ENCODE peak calls at places on chromosomes 16 and 17, in nine cellular contexts. Q is CD4-positive, CD25-positive, alpha-beta regulatory T cell; S is mammary epithelial cell; O is ovary; X is pancreas; U is heart left ventricle; Z is kidney; J is thoracic aorta; C is MM.1S. M is an unnamed sample.

GRCh38 chr16:50611332-50611934 is 63.2 kb downstream of the NKD1 start:
- DNase-seq in Q (no peak), S (peak; percentile 33), O (no peak), X (no peak), U (no peak), Z (peak; percentile 45), J (no peak), C (no peak), M (no peak)

GRCh38 chr16:87579691-87580090 is 22.6 kb upstream of the JPH3 start:
- DNase-seq in Q (no peak), S (no peak), O (no peak), X (no peak), U (no peak), Z (no peak), J (no peak), C (no peak), M (no peak)

GRCh38 chr17:55609737-55610201 is 98.5 kb upstream of the SMIM36 start:
- DNase-seq in Q (no peak), S (no peak), O (peak; percentile 77), X (no peak), U (no peak), Z (no peak), J (no peak), C (no peak), M (no peak)

GRCh38 chr17:4175921-4176802 is 33.2 kb downstream of the CYB5D2 start:
- DNase-seq in Q (peak; percentile 64), S (no peak), O (no peak), X (peak; percentile 46), U (no peak), Z (peak; percentile 29), J (no peak), C (no peak), M (no peak)

GRCh38 chr17:3961564-3962047 is 2.6 kb downstream of the ATP2A3 start:
- DNase-seq in Q (peak; percentile 69), S (no peak), O (no peak), X (no peak), U (no peak), Z (peak; percentile 73), J (no peak), C (peak; percentile 98), M (no peak)

GRCh38 chr16:80687606-80688005 is 116.8 kb downstream of the CDYL2 start:
- DNase-seq in Q (no peak), S (no peak), O (no peak), X (no peak), U (no peak), Z (no peak), J (no peak), C (no peak), M (no peak)

GRCh38 chr16:72291121-72291520 is 119.2 kb upstream of the PMFBP1 start:
- DNase-seq in Q (no peak), S (no peak), O (no peak), X (no peak), U (no peak), Z (no peak), J (no peak), C (no peak), M (no peak)

GRCh38 chr16:89924298-89924924 is 1.3 kb downstream of the TUBB3 start:
- DNase-seq in Q (peak; percentile 35), S (peak; percentile 19), O (peak; percentile 53), X (peak; percentile 62), U (no peak), Z (no peak), J (no peak), C (no peak), M (no peak)

GRCh38 chr17:72113751-72114150 is 7.1 kb upstream of the SOX9 start:
- DNase-seq in Q (no peak), S (no peak), O (no peak), X (no peak), U (no peak), Z (no peak), J (no peak), C (no peak), M (no peak)

GRCh38 chr16:19478505-19478904 is 43.4 kb downstream of the GDE1 start:
- DNase-seq in Q (no peak), S (no peak), O (no peak), X (no peak), U (no peak), Z (no peak), J (no peak), C (no peak), M (no peak)

GRCh38 chr17:69729937-69730336 is 315.4 kb downstream of the MAP2K6 start:
- DNase-seq in Q (no peak), S (peak; percentile 92), O (no peak), X (no peak), U (no peak), Z (no peak), J (no peak), C (no peak), M (no peak)

GRCh38 chr17:73003487-73003886 is 89.0 kb downstream of the SLC39A11 start:
- DNase-seq in Q (no peak), S (peak; percentile 43), O (no peak), X (no peak), U (no peak), Z (no peak), J (no peak), C (no peak), M (no peak)

GRCh38 chr17:43368740-43369506 is 29.9 kb upstream of the ARL4D start:
- DNase-seq in Q (peak; percentile 73), S (peak; percentile 75), O (peak; percentile 88), X (peak; percentile 88), U (peak; percentile 88), Z (peak; percentile 95), J (peak; percentile 38), C (peak; percentile 33), M (peak; percentile 88)

GRCh38 chr17:43372273-43372911 is 26.4 kb upstream of the ARL4D start:
- DNase-seq in Q (peak; percentile 65), S (no peak), O (peak; percentile 76), X (peak; percentile 44), U (peak; percentile 37), Z (no peak), J (no peak), C (peak; percentile 70), M (peak; percentile 43)

GRCh38 chr17:43367588-43368242 is 31.1 kb upstream of the ARL4D start:
- DNase-seq in Q (peak; percentile 80), S (peak; percentile 99), O (no peak), X (peak; percentile 43), U (no peak), Z (no peak), J (no peak), C (peak; percentile 71), M (no peak)

GRCh38 chr17:43371227-43371821 is 27.5 kb upstream of the ARL4D start:
- DNase-seq in Q (no peak), S (no peak), O (no peak), X (peak; percentile 35), U (no peak), Z (no peak), J (no peak), C (no peak), M (no peak)

GRCh38 chr17:43369986-43370385 is 28.8 kb upstream of the ARL4D start:
- DNase-seq in Q (no peak), S (no peak), O (no peak), X (no peak), U (no peak), Z (no peak), J (no peak), C (no peak), M (no peak)
- H3K27ac ChIP-seq in Q (peak overlapping the region; percentile 91), S (peak overlapping the region; percentile 99), O (peak overlapping the region; percentile 99), X (peak overlapping the region; percentile 100), U (peak overlapping the region; percentile 100), Z (no peak overlapping the region), J (peak overlapping the region; percentile 100), C (no peak overlapping the region), M (peak overlapping the region; percentile 97)

GRCh38 chr16:31135535-31136286 is at the start of gene PRSS8:
- DNase-seq in Q (no peak), S (peak; percentile 68), O (no peak), X (peak; percentile 94), U (no peak), Z (peak; percentile 95), J (no peak), C (no peak), M (no peak)
- H3K4me3 ChIP-seq in Q (no peak within 1 kb of the TSS), S (peak within 1 kb of the TSS; percentile 70), O (peak within 1 kb of the TSS; percentile 4), X (peak within 1 kb of the TSS; percentile 56), U (no peak within 1 kb of the TSS), Z (peak within 1 kb of the TSS; percentile 91), J (no peak within 1 kb of the TSS), C (no peak within 1 kb of the TSS), M (no peak within 1 kb of the TSS)

GRCh38 chr16:11308493-11309283 is 27.6 kb upstream of the PRM1 start:
- DNase-seq in Q (no peak), S (no peak), O (no peak), X (no peak), U (no peak), Z (peak; percentile 93), J (no peak), C (peak; percentile 84), M (no peak)
- H3K4me1 ChIP-seq in Q (peaks cover 43% of the 10 kb centered on the region), S (peaks cover 6% of the 10 kb centered on the region), O (peaks cover 20% of the 10 kb centered on the region), X (no peaks in the 10 kb centered on the region), U (no peaks in the 10 kb centered on the region), Z (peaks cover 2% of the 10 kb centered on the region), J (no peaks in the 10 kb centered on the region), C (peaks cover 46% of the 10 kb centered on the region), M (no peaks in the 10 kb centered on the region)

DNA sequence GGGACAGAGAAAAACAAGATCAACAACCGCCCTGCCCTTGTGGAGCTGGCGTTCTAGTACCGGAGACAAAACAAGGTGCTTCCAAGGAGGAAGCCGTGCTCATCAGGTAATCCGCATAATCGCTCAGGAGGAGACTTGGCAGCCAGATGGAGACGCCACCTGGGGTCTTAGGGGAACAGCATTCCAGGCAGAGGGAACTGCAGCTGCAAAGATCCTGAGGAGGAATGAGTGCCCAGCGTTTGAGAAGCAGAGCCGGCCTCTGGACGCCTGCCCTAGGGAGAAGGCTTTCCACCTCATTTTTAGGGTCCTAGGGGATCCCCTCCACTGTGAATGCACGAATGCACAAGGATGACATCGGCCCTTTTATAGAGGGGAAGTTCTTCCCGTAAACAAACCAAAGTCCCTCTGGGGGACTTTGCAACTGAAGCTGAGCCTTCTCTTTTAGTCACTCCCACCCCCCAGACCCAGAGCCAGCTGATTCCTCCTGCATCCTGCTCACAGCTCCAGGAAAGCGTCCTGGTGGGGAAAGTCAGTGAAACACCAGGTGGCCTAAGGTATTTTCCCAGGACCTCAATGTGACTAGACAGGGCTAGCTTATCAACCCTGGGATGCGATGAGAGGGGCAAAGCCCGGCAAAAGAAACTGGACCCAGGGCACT is 13.2 kb upstream of the MPRIP start:
- DNase-seq in Q (no peak), S (no peak), O (peak; percentile 13), X (peak; percentile 36), U (no peak), Z (no peak), J (no peak), C (no peak), M (no peak)
- H3K27ac ChIP-seq in Q (no peak overlapping the region), S (peak overlapping the region; percentile 97), O (no peak overlapping the region), X (peak overlapping the region; percentile 48), U (no peak overlapping the region), Z (no peak overlapping the region), J (no peak overlapping the region), C (no peak overlapping the region), M (no peak overlapping the region)

GRCh38 chr16:2022723-2023097 is 3.1 kb downstream of the NPW start:
- DNase-seq in Q (no peak), S (peak; percentile 19), O (no peak), X (no peak), U (no peak), Z (peak; percentile 79), J (no peak), C (peak; percentile 27), M (peak; percentile 33)
- H3K4me3 ChIP-seq in Q (no peak overlapping the region), S (peak overlapping the region; percentile 21), O (peak overlapping the region; percentile 31), X (no peak overlapping the region), U (no peak overlapping the region), Z (no peak overlapping the region), J (peak overlapping the region; percentile 63), C (peak overlapping the region; percentile 61), M (peak overlapping the region; percentile 46)

GRCh38 chr17:74427763-74428153 is 4.1 kb upstream of the GPRC5C start:
- DNase-seq in Q (no peak), S (no peak), O (no peak), X (no peak), U (no peak), Z (no peak), J (no peak), C (no peak), M (no peak)
- H3K4me1 ChIP-seq in Q (peaks cover 13% of the 10 kb centered on the region), S (peaks cover 37% of the 10 kb centered on the region), O (peaks cover 18% of the 10 kb centered on the region), X (peaks cover 24% of the 10 kb centered on the region), U (peaks cover 49% of the 10 kb centered on the region), Z (peaks cover 34% of the 10 kb centered on the region), J (peaks cover 12% of the 10 kb centered on the region), C (no peaks in the 10 kb centered on the region), M (peaks cover 35% of the 10 kb centered on the region)